ENCODE peak calls at places on chromosomes 3 and 15, in nine cellular contexts. W, G, T, H, Q, N, F, Z and R are unnamed samples.

GRCh38 chr3:133540896-133541674 is 32.4 kb upstream of the CDV3 start:
- DNase-seq in N (peak; percentile 73), T (no peak), Z (no peak), G (peak; percentile 18), Q (peak; percentile 53), F (no peak), W (no peak), H (no peak), R (no peak)

GRCh38 chr15:75044258-75044878 is 21.0 kb downstream of the PPCDC start:
- DNase-seq in Z (no peak), T (no peak), G (no peak), F (no peak), W (no peak), H (no peak), N (no peak), Q (no peak), R (no peak)

GRCh38 chr3:107392549-107393165 is 15.4 kb downstream of the CCDC54 start:
- DNase-seq in G (no peak), N (no peak), W (no peak), T (no peak), Q (no peak), F (no peak), Z (no peak), H (no peak), R (no peak)

GRCh38 chr3:138381950-138382715 is 33.8 kb downstream of the MRAS start:
- DNase-seq in W (no peak), Q (peak; percentile 33), F (peak; percentile 88), N (peak; percentile 49), G (no peak), Z (no peak), H (peak; percentile 69), T (peak; percentile 84), R (peak; percentile 28)

GRCh38 chr15:71666723-71667122 is 143.6 kb upstream of the NR2E3 start:
- DNase-seq in W (no peak), T (no peak), F (no peak), G (no peak), Q (no peak), Z (no peak), N (no peak), H (no peak), R (no peak)

GRCh38 chr3:31695280-31696008 is 162.7 kb downstream of the STT3B start:
- DNase-seq in Q (peak; percentile 14), Z (no peak), W (no peak), G (no peak), N (no peak), T (no peak), H (no peak), F (no peak), R (peak; percentile 36)

GRCh38 chr3:124963755-124964154 is 29.2 kb upstream of the MUC13 start:
- DNase-seq in Z (no peak), H (no peak), W (no peak), G (no peak), N (peak; percentile 37), F (no peak), T (no peak), Q (peak; percentile 54), R (no peak)

GRCh38 chr3:24336101-24336500 is 158.5 kb downstream of the THRB start:
- DNase-seq in Z (no peak), N (no peak), Q (no peak), T (no peak), F (no peak), H (no peak), W (no peak), G (no peak), R (no peak)

GRCh38 chr15:45030743-45031142 is 7.7 kb downstream of the SORD start:
- DNase-seq in H (no peak), N (no peak), Z (no peak), T (no peak), W (no peak), G (no peak), Q (no peak), F (no peak), R (no peak)

GRCh38 chr15:73564255-73564654 is 68.9 kb downstream of the NPTN start:
- DNase-seq in Q (no peak), Z (no peak), F (no peak), H (no peak), G (no peak), T (no peak), W (no peak), N (no peak), R (no peak)

GRCh38 chr3:194801378-194802124 is 115.9 kb downstream of the FAM43A start:
- DNase-seq in Z (peak; percentile 59), G (no peak), N (no peak), F (no peak), Q (no peak), H (no peak), T (no peak), W (no peak), R (no peak)

GRCh38 chr3:126129408-126129891 is 45.5 kb upstream of the SLC41A3 start:
- DNase-seq in T (peak; percentile 42), H (no peak), Z (peak; percentile 80), G (no peak), N (no peak), F (peak; percentile 73), Q (peak; percentile 6), W (peak; percentile 29), R (peak; percentile 86)
- TF ChIP-seq EP300 in T (no peak), H (no peak), Z (no peak), G (no peak), N (no peak), F (no peak), Q (no peak), W (no peak), R (no peak)

GRCh38 chr3:70990190-70990589 is 593.3 kb downstream of the FOXP1 start:
- DNase-seq in F (no peak), Q (no peak), G (no peak), H (no peak), N (no peak), W (no peak), T (no peak), Z (no peak), R (no peak)

GRCh38 chr3:70988111-70988510 is 595.4 kb downstream of the FOXP1 start:
- DNase-seq in H (no peak), Z (no peak), G (no peak), N (no peak), F (no peak), W (no peak), T (no peak), Q (no peak), R (no peak)

GRCh38 chr3:70990723-70991122 is 592.8 kb downstream of the FOXP1 start:
- DNase-seq in T (no peak), F (no peak), G (no peak), Z (no peak), H (no peak), N (no peak), Q (no peak), W (no peak), R (no peak)

GRCh38 chr3:70992131-70992530 is 591.4 kb downstream of the FOXP1 start:
- DNase-seq in T (no peak), H (no peak), F (no peak), G (no peak), N (no peak), Z (no peak), W (no peak), Q (no peak), R (no peak)

GRCh38 chr3:70989174-70989573 is 594.4 kb downstream of the FOXP1 start:
- DNase-seq in N (no peak), Q (no peak), G (no peak), T (no peak), W (no peak), F (no peak), Z (no peak), H (no peak), R (no peak)
- TF ChIP-seq EP300 in N (no peak), Q (no peak), G (no peak), T (no peak), W (peak; percentile 19), F (no peak), Z (no peak), H (no peak), R (no peak)

DNA sequence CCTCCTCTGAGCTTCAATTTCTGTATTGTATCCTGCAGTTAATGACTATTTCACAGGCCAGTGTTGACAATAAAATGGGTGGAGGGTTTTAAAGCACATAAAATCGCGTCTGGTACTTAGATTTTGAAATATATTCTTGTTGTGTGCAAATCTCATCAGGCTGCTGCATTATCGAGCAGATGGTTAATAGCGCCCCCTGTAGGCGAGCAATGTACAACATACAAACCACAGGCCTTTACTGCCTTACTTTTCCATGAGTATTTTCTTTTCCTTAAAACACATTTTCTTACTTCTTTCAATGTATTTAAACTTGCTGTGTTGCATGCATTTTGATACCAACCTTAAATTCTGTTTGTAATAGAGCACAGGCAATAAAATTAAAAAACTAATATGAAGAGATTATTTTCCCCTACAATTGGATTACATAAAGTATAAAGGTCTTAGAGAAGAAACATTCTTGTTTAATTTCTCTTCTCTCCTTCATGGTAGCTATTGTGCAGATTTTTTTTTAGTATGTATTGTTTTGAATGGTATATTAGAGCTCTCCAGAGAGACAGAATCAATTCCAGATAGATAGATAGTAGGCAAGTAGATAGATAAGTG is 608.4 kb downstream of the CADM2 start:
- DNase-seq in F (no peak), W (peak; percentile 24), G (no peak), T (no peak), N (peak; percentile 38), H (peak; percentile 23), Z (no peak), Q (peak; percentile 30), R (peak; percentile 63)
- TF ChIP-seq EP300 in F (no peak), W (no peak), G (no peak), T (no peak), N (no peak), H (no peak), Z (no peak), Q (no peak), R (no peak)

GRCh38 chr15:94286581-94286980 is 55.2 kb downstream of the MCTP2 start:
- DNase-seq in G (no peak), W (peak; percentile 33), H (no peak), Q (no peak), T (no peak), Z (no peak), F (no peak), N (no peak), R (no peak)
- TF ChIP-seq EP300 in G (no peak), W (no peak), H (no peak), Q (no peak), T (no peak), Z (no peak), F (no peak), N (no peak), R (no peak)

GRCh38 chr15:29770796-29771195 is 51.5 kb downstream of the TJP1 start:
- DNase-seq in W (no peak), G (no peak), Q (no peak), F (no peak), H (no peak), N (no peak), Z (no peak), T (no peak), R (no peak)

GRCh38 chr15:29765234-29765841 is 56.9 kb downstream of the TJP1 start:
- DNase-seq in Z (no peak), H (no peak), Q (no peak), N (no peak), G (no peak), F (no peak), W (no peak), T (no peak), R (no peak)

GRCh38 chr15:29765898-29766537 is 56.2 kb downstream of the TJP1 start:
- DNase-seq in H (no peak), Z (no peak), F (no peak), G (no peak), Q (no peak), N (no peak), W (no peak), T (peak; percentile 45), R (no peak)
- TF ChIP-seq EP300 in H (no peak), Z (no peak), F (no peak), G (no peak), Q (no peak), N (no peak), W (no peak), T (no peak), R (no peak)